ENCODE peak calls at places on chromosomes 7 and 10, in six cellular contexts. I is H1, N is fibroblast of lung, H is HepG2, O is keratinocyte, R is hepatocyte. L is an unnamed sample.
A peak's percentile ranks its signal among the peaks of the same experiment; 100 is the strongest.

GRCh38 chr10:77279207-77279606 is 358.4 kb downstream of the KCNMA1 start:
- DNase-seq in I (no peak), N (peak; percentile 49), H (no peak), O (no peak), R (no peak), L (peak; percentile 85)

GRCh38 chr7:115984105-115984504 is 46.5 kb downstream of the TFEC start:
- DNase-seq in I (no peak), N (peak; percentile 26), H (no peak), O (no peak), R (no peak), L (no peak)

GRCh38 chr10:137606-138005 is 2.4 kb downstream of the ZMYND11 start:
- DNase-seq in I (no peak), N (peak; percentile 27), H (no peak), O (no peak), R (no peak), L (no peak)

GRCh38 chr7:137606061-137606674 is 240.6 kb downstream of the DGKI start:
- DNase-seq in I (no peak), N (peak; percentile 76), H (peak; percentile 38), O (no peak), R (peak; percentile 77), L (no peak)

GRCh38 chr10:85600026-85600743 is 766.4 kb downstream of the GRID1 start:
- DNase-seq in I (peak; percentile 1), N (no peak), H (no peak), O (no peak), R (peak; percentile 26), L (no peak)

GRCh38 chr7:117212969-117213877 is 109.6 kb downstream of the WNT2 start:
- DNase-seq in I (peak; percentile 70), N (peak; percentile 71), H (peak; percentile 42), O (peak; percentile 15), R (peak; percentile 79), L (peak; percentile 65)

GRCh38 chr7:103797647-103798307 is 191.7 kb downstream of the RELN start:
- DNase-seq in I (no peak), N (no peak), H (no peak), O (no peak), R (no peak), L (no peak)

GRCh38 chr10:124649209-124649608 is 95.0 kb downstream of the FAM53B start:
- DNase-seq in I (no peak), N (no peak), H (no peak), O (no peak), R (no peak), L (peak; percentile 33)

GRCh38 chr7:83468251-83468739 is 180.6 kb downstream of the SEMA3E start:
- DNase-seq in I (no peak), N (peak; percentile 98), H (peak; percentile 26), O (peak; percentile 98), R (peak; percentile 82), L (peak; percentile 21)

GRCh38 chr7:46071601-46072000 is 150.5 kb upstream of the IGFBP3 start:
- DNase-seq in I (no peak), N (no peak), H (no peak), O (no peak), R (no peak), L (no peak)

GRCh38 chr10:59880976-59881510 is 25.3 kb downstream of the CCDC6 start:
- DNase-seq in I (no peak), N (no peak), H (no peak), O (no peak), R (no peak), L (no peak)

GRCh38 chr10:116833986-116834760 is 15.1 kb upstream of the ENO4 start:
- DNase-seq in I (no peak), N (no peak), H (no peak), O (no peak), R (peak; percentile 58), L (no peak)

GRCh38 chr10:34205452-34205851 is 609.6 kb downstream of the PARD3 start:
- DNase-seq in I (no peak), N (no peak), H (no peak), O (no peak), R (no peak), L (peak; percentile 49)

GRCh38 chr10:113947138-113948011 is 92.9 kb downstream of the NHLRC2 start:
- DNase-seq in I (no peak), N (peak; percentile 24), H (no peak), O (no peak), R (peak; percentile 54), L (no peak)

GRCh38 chr10:48683893-48684292 is 780 bp upstream of the WDFY4 start:
- DNase-seq in I (no peak), N (no peak), H (no peak), O (no peak), R (no peak), L (no peak)

GRCh38 chr10:132626761-132627735 is 89.5 kb downstream of the INPP5A start:
- DNase-seq in I (no peak), N (no peak), H (no peak), O (no peak), R (no peak), L (no peak)

GRCh38 chr7:116206141-116206540 is 4.2 kb upstream of the TES start:
- DNase-seq in I (no peak), N (no peak), H (no peak), O (no peak), R (no peak), L (no peak)

GRCh38 chr7:71706576-71706975 is 574.6 kb downstream of the GALNT17 start:
- DNase-seq in I (no peak), N (no peak), H (no peak), O (no peak), R (no peak), L (no peak)

GRCh38 chr10:52772623-52773022 is at the start of gene MBL2:
- DNase-seq in I (no peak), N (no peak), H (no peak), O (no peak), R (no peak), L (no peak)

DNA sequence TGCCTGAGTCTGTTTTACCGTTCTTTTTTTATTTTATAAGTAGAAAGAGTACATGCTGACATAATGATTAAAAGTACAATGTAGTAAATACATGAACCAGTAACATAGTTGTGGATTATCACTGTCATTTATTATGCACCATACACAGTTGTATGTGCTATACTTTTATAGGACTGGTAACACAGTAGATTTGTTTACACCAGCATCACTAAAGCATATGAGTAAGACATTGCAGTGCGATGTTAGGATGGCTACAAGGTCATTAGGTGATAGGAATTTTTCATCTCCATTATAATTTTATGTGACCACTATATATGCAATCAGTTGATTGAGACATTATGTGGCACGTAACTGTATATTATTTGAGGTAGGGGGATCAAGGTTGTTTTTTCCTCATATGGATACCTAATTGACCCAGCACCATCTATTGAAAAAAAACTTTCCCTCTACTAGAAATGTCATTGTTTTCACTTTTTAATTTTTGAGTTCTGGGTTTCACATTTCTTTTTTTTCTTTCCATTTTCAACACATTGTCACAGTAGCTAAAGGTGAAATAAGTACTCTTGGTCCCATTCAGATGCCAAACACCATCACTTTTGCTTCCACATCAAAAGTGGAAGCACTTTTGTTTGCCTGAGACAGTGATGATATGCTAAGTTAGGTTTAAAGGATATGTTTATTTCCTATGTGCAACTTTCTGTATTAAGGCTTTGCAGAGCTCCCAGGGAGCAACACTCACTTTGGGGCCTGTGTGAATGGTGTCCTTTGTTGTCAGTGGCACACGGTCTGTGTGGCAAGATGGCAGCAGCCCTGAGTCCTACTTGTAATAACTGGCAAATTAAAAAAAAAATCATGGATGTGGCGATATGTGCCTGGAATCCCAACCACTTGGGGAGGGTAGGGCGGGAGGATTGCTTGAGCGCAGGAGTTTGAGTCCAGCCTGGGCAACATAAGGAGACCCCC is 17.1 kb downstream of the UBE2D1 start:
- DNase-seq in I (no peak), N (no peak), H (no peak), O (no peak), R (no peak), L (no peak)
- H3K79me2 ChIP-seq in I (peaks cover 79% of the 10 kb centered on the region), N (peaks cover 2% of the 10 kb centered on the region), H (peaks cover 21% of the 10 kb centered on the region), O (peaks cover 18% of the 10 kb centered on the region), R (peaks cover 78% of the 10 kb centered on the region), L (peaks cover 44% of the 10 kb centered on the region)

DNA sequence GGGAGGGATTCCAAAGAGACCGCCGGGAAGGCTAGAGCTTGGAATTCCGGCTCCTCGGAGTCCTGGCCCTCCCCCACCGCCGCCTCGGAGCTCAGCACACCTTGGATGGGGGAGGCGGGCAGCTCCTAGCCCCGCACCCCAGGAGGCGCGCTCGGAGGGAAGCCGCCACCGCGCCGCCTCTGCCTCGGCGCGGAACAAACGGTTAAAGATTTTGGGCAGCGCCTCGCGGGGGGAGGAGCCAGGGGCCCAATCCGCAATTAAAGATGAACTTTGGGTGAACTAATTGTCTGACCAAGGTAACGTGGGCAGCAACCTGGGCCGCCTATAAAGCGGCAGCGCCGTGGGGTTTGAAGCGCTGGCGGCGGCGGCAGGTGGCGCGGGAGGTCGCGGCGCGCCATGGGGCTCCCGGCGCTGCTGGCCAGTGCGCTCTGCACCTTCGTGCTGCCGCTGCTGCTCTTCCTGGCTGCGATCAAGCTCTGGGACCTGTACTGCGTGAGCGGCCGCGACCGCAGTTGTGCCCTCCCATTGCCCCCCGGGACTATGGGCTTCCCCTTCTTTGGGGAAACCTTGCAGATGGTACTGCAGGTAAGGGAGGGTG is at the start of gene CYP26A1:
- DNase-seq in I (peak; percentile 81), N (no peak), H (no peak), O (no peak), R (no peak), L (no peak)
- H3K4me3 ChIP-seq in I (peak within 1 kb of the TSS; percentile 83), N (peak within 1 kb of the TSS; percentile 35), H (peak within 1 kb of the TSS; percentile 77), O (no peak within 1 kb of the TSS), R (peak within 1 kb of the TSS; percentile 33), L (no peak within 1 kb of the TSS)

DNA sequence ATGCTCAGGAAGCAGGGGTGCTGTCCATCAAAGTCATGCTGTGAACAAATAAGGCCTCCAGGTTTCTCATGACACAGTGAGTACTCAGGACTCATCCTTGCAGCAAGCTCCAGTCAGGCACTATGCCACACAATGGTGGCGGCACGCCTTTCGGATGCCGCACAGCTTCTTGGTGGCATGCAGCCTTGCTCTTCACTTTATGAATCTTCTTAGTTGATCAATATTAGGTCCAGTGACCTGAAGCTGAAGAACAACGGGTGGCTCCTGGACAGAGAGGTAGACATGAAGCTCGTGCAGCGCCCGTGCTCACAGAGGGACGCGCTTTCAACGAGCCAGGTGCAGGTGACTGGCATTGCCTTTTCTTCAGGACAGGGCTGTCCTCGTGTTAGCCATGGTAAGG is 653.0 kb upstream of the MGMT start:
- DNase-seq in I (no peak), N (no peak), H (no peak), O (no peak), R (no peak), L (no peak)
- H3K9me3 ChIP-seq in I (no peaks in the 10 kb centered on the region), N (no peaks in the 10 kb centered on the region), H (no peaks in the 10 kb centered on the region), O (no peaks in the 10 kb centered on the region), R (no peaks in the 10 kb centered on the region), L (no peaks in the 10 kb centered on the region)

GRCh38 chr7:139735912-139736595 is 41.7 kb downstream of the HIPK2 start:
- DNase-seq in I (no peak), N (no peak), H (no peak), O (no peak), R (no peak), L (no peak)

GRCh38 chr7:139735466-139735865 is 42.3 kb downstream of the HIPK2 start:
- DNase-seq in I (no peak), N (no peak), H (no peak), O (no peak), R (no peak), L (no peak)

GRCh38 chr7:139732471-139733167 is 45.2 kb downstream of the HIPK2 start:
- DNase-seq in I (no peak), N (no peak), H (no peak), O (no peak), R (no peak), L (no peak)

GRCh38 chr7:139733751-139734150 is 44.0 kb downstream of the HIPK2 start:
- DNase-seq in I (no peak), N (peak; percentile 28), H (no peak), O (no peak), R (no peak), L (no peak)

DNA sequence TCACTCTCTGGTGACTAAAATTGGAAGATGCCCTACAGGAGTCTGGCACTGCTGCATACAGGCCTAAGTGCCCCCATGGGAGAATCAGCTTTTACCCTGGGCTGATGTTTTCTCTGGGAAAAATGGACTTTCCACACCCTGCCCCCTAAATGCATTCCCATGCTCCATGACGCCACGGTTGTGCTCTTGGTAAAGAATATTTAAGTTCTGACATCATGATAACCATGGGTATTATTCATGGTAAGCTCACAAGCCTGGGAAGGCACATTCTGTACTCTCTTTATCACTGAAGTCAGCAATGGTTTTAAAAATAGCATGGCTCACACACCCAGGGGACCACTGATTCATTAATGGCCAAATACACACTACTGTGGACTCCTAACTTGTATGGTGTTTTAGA is 43.4 kb downstream of the HIPK2 start:
- DNase-seq in I (no peak), N (peak; percentile 100), H (no peak), O (peak; percentile 45), R (peak; percentile 59), L (no peak)
- H3K79me2 ChIP-seq in I (peaks cover 5% of the 10 kb centered on the region), N (peaks cover 68% of the 10 kb centered on the region), H (peaks cover 91% of the 10 kb centered on the region), O (peaks cover 58% of the 10 kb centered on the region), R (peaks cover 95% of the 10 kb centered on the region), L (no peaks in the 10 kb centered on the region)